ENCODE peak calls at places on chromosomes 13 and 19, in eight cellular contexts. U, O, D, W, M, X, T and I are unnamed samples.

GRCh38 chr13:21033224-21033855 is 28.0 kb downstream of the LATS2 start:
- DNase-seq in U (no peak), O (no peak), D (no peak), W (no peak), M (no peak), X (no peak), T (no peak), I (no peak)

GRCh38 chr13:72782717-72783116 is 784 bp downstream of the PIBF1 start:
- DNase-seq in U (no peak), O (no peak), D (no peak), W (no peak), M (peak; percentile 4), X (no peak), T (no peak), I (peak; percentile 21)

GRCh38 chr19:49425922-49426592 is 869 bp downstream of the GFY start:
- DNase-seq in U (no peak), O (no peak), D (no peak), W (no peak), M (no peak), X (no peak), T (no peak), I (no peak)

GRCh38 chr13:100130092-100130491 is 41.2 kb downstream of the PCCA start:
- DNase-seq in U (no peak), O (no peak), D (no peak), W (no peak), M (no peak), X (no peak), T (no peak), I (no peak)

GRCh38 chr13:91643394-91643793 is 245.0 kb downstream of the GPC5 start:
- DNase-seq in U (no peak), O (no peak), D (no peak), W (no peak), M (no peak), X (no peak), T (no peak), I (no peak)

GRCh38 chr13:23578411-23579071 is 8.3 kb downstream of the TNFRSF19 start:
- DNase-seq in U (peak; percentile 82), O (peak; percentile 41), D (peak; percentile 64), W (peak; percentile 32), M (peak; percentile 89), X (peak; percentile 81), T (no peak), I (no peak)

GRCh38 chr13:86601351-86601750 is 802.1 kb upstream of the SLITRK6 start:
- DNase-seq in U (no peak), O (no peak), D (no peak), W (no peak), M (no peak), X (no peak), T (no peak), I (no peak)

GRCh38 chr13:90868321-90868920 is 479.1 kb upstream of the MIR17HG start:
- DNase-seq in U (no peak), O (no peak), D (peak; percentile 4), W (no peak), M (peak; percentile 44), X (no peak), T (no peak), I (no peak)

GRCh38 chr19:4909172-4909896 is at the start of gene UHRF1:
- DNase-seq in U (no peak), O (peak; percentile 28), D (peak; percentile 73), W (no peak), M (peak; percentile 77), X (peak; percentile 34), T (no peak), I (peak; percentile 38)

GRCh38 chr19:35451278-35452096 is 3.4 kb downstream of the FFAR2 start:
- DNase-seq in U (no peak), O (no peak), D (peak; percentile 24), W (no peak), M (no peak), X (no peak), T (no peak), I (no peak)

GRCh38 chr13:29758591-29759114 is 91.8 kb downstream of the UBL3 start:
- DNase-seq in U (no peak), O (no peak), D (peak; percentile 42), W (no peak), M (no peak), X (peak; percentile 34), T (no peak), I (no peak)

GRCh38 chr19:6739884-6740588 is 556 bp downstream of the TRIP10 start:
- DNase-seq in U (peak; percentile 57), O (no peak), D (no peak), W (no peak), M (peak; percentile 71), X (peak; percentile 65), T (no peak), I (no peak)

GRCh38 chr13:32264407-32264806 is 50.8 kb downstream of the ZAR1L start:
- DNase-seq in U (peak; percentile 79), O (no peak), D (no peak), W (no peak), M (no peak), X (no peak), T (no peak), I (no peak)

GRCh38 chr13:40207110-40207478 is 459.3 kb downstream of the FOXO1 start:
- DNase-seq in U (no peak), O (no peak), D (no peak), W (no peak), M (no peak), X (no peak), T (no peak), I (no peak)

GRCh38 chr19:19997656-19998268 is 41.5 kb downstream of the ZNF682 start:
- DNase-seq in U (peak; percentile 22), O (peak; percentile 7), D (peak; percentile 44), W (no peak), M (peak; percentile 22), X (peak; percentile 35), T (no peak), I (no peak)

GRCh38 chr19:43773725-43774102 is 7.1 kb downstream of the KCNN4 start:
- DNase-seq in U (no peak), O (no peak), D (no peak), W (no peak), M (no peak), X (no peak), T (no peak), I (no peak)

GRCh38 chr19:10554760-10555612 is 10.8 kb downstream of the KRI1 start:
- DNase-seq in U (no peak), O (no peak), D (no peak), W (no peak), M (no peak), X (no peak), T (no peak), I (no peak)

GRCh38 chr13:24071016-24071415 is 89.5 kb upstream of the SPATA13 start:
- DNase-seq in U (no peak), O (no peak), D (no peak), W (no peak), M (no peak), X (no peak), T (no peak), I (no peak)

GRCh38 chr19:3768015-3768747 is 3.8 kb downstream of the RAX2 start:
- DNase-seq in U (no peak), O (no peak), D (no peak), W (no peak), M (no peak), X (no peak), T (no peak), I (no peak)

GRCh38 chr19:10831980-10832658 is 3.9 kb downstream of the TMED1 start:
- DNase-seq in U (no peak), O (no peak), D (no peak), W (no peak), M (no peak), X (no peak), T (no peak), I (no peak)

GRCh38 chr19:34963531-34964406 is at the start of gene ZNF792:
- DNase-seq in U (peak; percentile 69), O (no peak), D (peak; percentile 38), W (peak; percentile 32), M (peak; percentile 87), X (peak; percentile 79), T (no peak), I (peak; percentile 81)

GRCh38 chr19:15449620-15450527 is at the start of gene WIZ:
- DNase-seq in U (peak; percentile 91), O (peak; percentile 73), D (peak; percentile 80), W (peak; percentile 44), M (peak; percentile 60), X (peak; percentile 92), T (no peak), I (no peak)

GRCh38 chr13:46171739-46172138 is 10.2 kb downstream of the LCP1 start:
- DNase-seq in U (no peak), O (no peak), D (no peak), W (no peak), M (no peak), X (no peak), T (no peak), I (no peak)

GRCh38 chr13:65353951-65354350 is 1876.2 kb downstream of the PCDH9 start:
- DNase-seq in U (no peak), O (no peak), D (no peak), W (no peak), M (no peak), X (no peak), T (no peak), I (no peak)

GRCh38 chr13:23956106-23956505 is 58.8 kb upstream of the C1QTNF9B start:
- DNase-seq in U (no peak), O (no peak), D (no peak), W (no peak), M (no peak), X (no peak), T (no peak), I (no peak)

GRCh38 chr13:46367622-46368327 is 19.3 kb downstream of the RUBCNL start:
- DNase-seq in U (no peak), O (no peak), D (no peak), W (no peak), M (no peak), X (no peak), T (no peak), I (no peak)

GRCh38 chr19:52307275-52307674 is 10.3 kb downstream of the ZNF480 start:
- DNase-seq in U (no peak), O (no peak), D (no peak), W (no peak), M (peak; percentile 43), X (no peak), T (no peak), I (peak; percentile 39)

GRCh38 chr19:40219721-40220276 is 1.6 kb upstream of the TTC9B start:
- DNase-seq in U (no peak), O (no peak), D (no peak), W (no peak), M (no peak), X (no peak), T (no peak), I (no peak)

GRCh38 chr19:19514215-19514633 is 1.1 kb downstream of the TSSK6 start:
- DNase-seq in U (peak; percentile 84), O (no peak), D (no peak), W (no peak), M (peak; percentile 82), X (peak; percentile 65), T (no peak), I (no peak)

GRCh38 chr19:41690801-41691065 is 2.7 kb upstream of the CEACAM7 start:
- DNase-seq in U (no peak), O (no peak), D (no peak), W (no peak), M (no peak), X (no peak), T (no peak), I (no peak)

GRCh38 chr19:35828694-35829301 is 16.2 kb upstream of the PRODH2 start:
- DNase-seq in U (peak; percentile 53), O (no peak), D (peak; percentile 56), W (peak; percentile 15), M (peak; percentile 44), X (peak; percentile 65), T (no peak), I (no peak)

GRCh38 chr19:10086904-10087256 is 763 bp downstream of the SHFL start:
- DNase-seq in U (no peak), O (no peak), D (no peak), W (no peak), M (peak; percentile 23), X (no peak), T (no peak), I (no peak)

GRCh38 chr19:36775768-36776167 is 3.2 kb upstream of the ZNF850 start:
- DNase-seq in U (peak; percentile 33), O (no peak), D (no peak), W (no peak), M (peak; percentile 47), X (no peak), T (no peak), I (no peak)

GRCh38 chr19:6590458-6591319 is at the start of gene CD70:
- DNase-seq in U (no peak), O (no peak), D (peak; percentile 44), W (no peak), M (peak; percentile 60), X (peak; percentile 40), T (no peak), I (no peak)